ENCODE peak calls at places on chromosomes 12 and 14, in ten cellular contexts. F is CD4-positive, alpha-beta T cell; Q is AG10803; T is foreskin fibroblast; R is CD8-positive, alpha-beta T cell; U is RWPE2; W is neural crest cell; S is Peyer's patch; M is psoas muscle; K is AG04449. G is an unnamed sample.

GRCh38 chr12:59972941-59973340 is 377.1 kb downstream of the SLC16A7 start:
- DNase-seq in U (no peak), W (no peak), M (no peak), R (no peak), Q (peak; percentile 75), K (peak; percentile 9), T (peak; percentile 84), F (no peak), S (no peak), G (no peak)

GRCh38 chr14:96095581-96096476 is 56.7 kb downstream of the C14orf132 start:
- DNase-seq in W (no peak), K (no peak), M (no peak), R (no peak), T (peak; percentile 89), S (peak; percentile 18), F (no peak), U (peak; percentile 69), Q (peak; percentile 83), G (no peak)

GRCh38 chr12:108724890-108725151 is 6.5 kb downstream of the CORO1C start:
- DNase-seq in F (no peak), W (no peak), T (no peak), M (no peak), S (no peak), Q (no peak), U (no peak), R (no peak), K (no peak), G (no peak)

GRCh38 chr12:109588461-109589239 is 15.1 kb downstream of the MVK start:
- DNase-seq in S (no peak), U (no peak), M (no peak), W (no peak), K (no peak), F (no peak), Q (no peak), T (no peak), R (no peak), G (no peak)

GRCh38 chr14:44564908-44565307 is 57.8 kb upstream of the FSCB start:
- DNase-seq in U (no peak), R (no peak), T (no peak), Q (no peak), M (no peak), W (no peak), K (no peak), F (no peak), S (no peak), G (no peak)

GRCh38 chr14:31967669-31967975 is 109.5 kb upstream of the ARHGAP5 start:
- DNase-seq in U (no peak), R (no peak), F (no peak), W (no peak), M (no peak), S (no peak), T (no peak), K (no peak), Q (no peak), G (no peak)

GRCh38 chr14:58923751-58924405 is 264.6 kb upstream of the DAAM1 start:
- DNase-seq in U (no peak), M (no peak), R (no peak), S (no peak), T (no peak), Q (no peak), W (no peak), F (no peak), K (no peak), G (no peak)

GRCh38 chr12:116365606-116366455 is 88.3 kb upstream of the MED13L start:
- DNase-seq in F (no peak), K (no peak), W (no peak), S (no peak), Q (no peak), U (no peak), T (no peak), R (no peak), M (no peak), G (no peak)

GRCh38 chr14:99250636-99251208 is 21.3 kb downstream of the BCL11B start:
- DNase-seq in Q (no peak), R (no peak), W (no peak), U (no peak), K (no peak), T (no peak), M (no peak), S (no peak), F (no peak), G (no peak)

GRCh38 chr12:108773798-108774788 is 42.8 kb upstream of the CORO1C start:
- DNase-seq in K (no peak), Q (peak; percentile 90), F (no peak), U (no peak), M (peak; percentile 94), W (peak; percentile 15), S (peak; percentile 24), T (peak; percentile 77), R (no peak), G (no peak)

GRCh38 chr14:72599579-72600470 is 294.1 kb downstream of the DPF3 start:
- DNase-seq in K (no peak), F (no peak), R (no peak), U (no peak), Q (no peak), M (no peak), S (no peak), T (no peak), W (no peak), G (no peak)

GRCh38 chr14:24430143-24430681 is 458 bp downstream of the KHNYN start:
- DNase-seq in Q (peak; percentile 85), U (no peak), M (peak; percentile 90), T (peak; percentile 85), F (peak; percentile 46), S (peak; percentile 48), K (no peak), R (no peak), W (peak; percentile 49), G (peak; percentile 86)

GRCh38 chr12:233615-233968 is 19.6 kb upstream of the SLC6A12 start:
- DNase-seq in R (no peak), K (no peak), W (no peak), Q (no peak), T (no peak), F (no peak), S (no peak), U (no peak), M (no peak), G (no peak)

GRCh38 chr12:89364058-89364457 is 11.8 kb upstream of the DUSP6 start:
- DNase-seq in K (no peak), M (no peak), Q (no peak), T (no peak), U (no peak), S (no peak), F (no peak), R (no peak), W (no peak), G (no peak)
- TF ChIP-seq CTCF in K (no peak), M (no peak), Q (no peak), T (no peak), U (no peak), S (no peak), F (no peak), R (no peak), W (no peak), G (no peak)

GRCh38 chr14:93775744-93776143 is 12.5 kb downstream of the PRIMA1 start:
- DNase-seq in M (no peak), Q (no peak), K (no peak), W (no peak), T (no peak), S (no peak), R (no peak), U (no peak), F (no peak), G (no peak)

GRCh38 chr14:93775158-93775557 is 13.1 kb downstream of the PRIMA1 start:
- DNase-seq in F (no peak), M (no peak), S (no peak), W (no peak), R (no peak), Q (no peak), K (no peak), U (no peak), T (no peak), G (no peak)

DNA sequence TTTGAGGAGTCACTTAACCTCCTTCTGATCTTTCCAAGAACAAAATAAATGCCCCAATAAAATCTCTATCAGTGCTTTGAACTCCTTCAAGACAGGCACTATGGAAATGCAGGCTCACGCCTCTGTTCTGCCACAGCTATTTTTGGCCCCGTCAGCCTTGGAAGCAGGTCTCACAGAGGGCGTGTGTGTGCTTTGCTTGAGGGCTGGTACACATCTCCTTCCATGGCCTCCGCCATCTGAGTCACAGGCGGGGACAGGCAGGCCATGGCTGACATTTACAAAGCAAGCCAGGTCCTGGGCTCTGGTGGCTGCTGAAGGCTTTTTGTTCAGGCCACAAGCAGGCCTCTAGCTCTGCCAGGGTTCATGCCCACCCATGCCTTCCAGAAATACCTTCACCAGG is 16.0 kb downstream of the PRIMA1 start:
- DNase-seq in Q (no peak), K (no peak), U (no peak), M (peak; percentile 56), T (no peak), W (no peak), F (no peak), S (no peak), R (no peak), G (no peak)
- TF ChIP-seq CTCF in Q (no peak), K (no peak), U (no peak), M (no peak), T (no peak), W (no peak), F (no peak), S (no peak), R (no peak), G (no peak)

DNA sequence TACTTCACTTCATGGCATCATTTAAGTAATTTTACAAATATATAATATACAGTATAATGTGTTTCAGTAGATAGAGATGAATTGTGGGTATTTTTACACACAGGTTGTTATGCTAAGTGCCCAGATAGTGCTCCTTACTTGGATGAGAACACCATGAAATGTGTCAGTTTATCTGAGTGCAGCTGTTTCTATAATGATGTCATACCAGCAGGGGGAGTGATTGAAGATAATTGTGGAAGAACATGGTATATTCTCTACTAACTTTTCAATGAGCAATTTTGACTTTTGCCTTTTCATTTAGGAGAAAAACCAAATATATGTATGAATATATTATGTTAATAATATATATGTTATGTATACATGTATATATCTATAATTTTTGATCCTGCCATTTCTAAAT is 221.6 kb downstream of the LRRK2 start:
- DNase-seq in S (no peak), R (no peak), M (no peak), K (no peak), U (no peak), Q (peak; percentile 6), W (no peak), T (peak; percentile 0), F (no peak), G (no peak)
- TF ChIP-seq CTCF in S (no peak), R (no peak), M (no peak), K (no peak), U (peak; percentile 60), Q (peak; percentile 55), W (peak; percentile 66), T (peak; percentile 22), F (peak; percentile 16), G (peak; percentile 79)

DNA sequence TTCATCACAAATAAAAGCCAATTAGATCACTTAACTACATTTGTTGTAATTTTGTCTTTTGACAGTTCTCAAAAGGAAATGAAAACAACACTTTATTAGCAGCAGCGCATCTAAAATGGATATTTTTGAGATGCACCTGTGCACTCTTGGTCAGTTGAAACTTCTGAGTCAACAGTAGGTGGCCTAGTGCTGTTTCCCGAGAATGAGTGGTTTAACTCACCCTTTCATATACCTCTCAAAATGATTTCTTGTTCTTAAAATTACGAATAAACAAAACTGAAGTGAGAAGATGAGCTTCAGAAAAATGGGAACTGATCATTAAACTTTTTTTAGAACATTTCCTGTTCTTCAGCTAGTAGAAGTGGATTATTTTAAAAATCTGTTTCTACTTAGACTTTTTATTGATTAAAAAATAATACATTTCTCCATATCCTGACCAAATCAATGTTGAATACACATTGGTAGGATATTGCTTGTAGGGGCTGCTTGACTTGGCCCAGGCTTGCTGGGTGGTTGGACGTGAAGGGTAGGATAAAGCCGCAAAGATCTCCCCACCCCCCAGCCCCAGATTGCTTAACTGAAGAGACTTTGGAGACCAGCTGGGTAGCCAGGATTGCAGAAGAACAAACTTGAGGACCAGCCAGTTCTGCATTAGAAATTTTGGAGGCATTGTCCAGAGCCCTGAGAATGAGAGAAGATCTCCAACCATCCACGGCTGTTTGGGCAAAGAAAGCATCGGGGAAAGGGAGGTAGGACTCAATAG is 22.3 kb upstream of the STK38L start:
- DNase-seq in S (no peak), R (no peak), F (no peak), T (no peak), M (no peak), W (no peak), K (no peak), U (no peak), Q (no peak), G (no peak)
- TF ChIP-seq CTCF in S (no peak), R (no peak), F (no peak), T (no peak), M (no peak), W (no peak), K (no peak), U (no peak), Q (no peak), G (no peak)

G was measured in chondrocyte.